ENCODE peak calls at places on chromosomes 2 and 18, in six cellular contexts. N, H, C, B, A and T are unnamed samples.

GRCh38 chr2:99636432-99637034 is 146.7 kb upstream of the REV1 start:
- DNase-seq in A (no peak), H (peak; percentile 79), C (peak; percentile 89), N (peak; percentile 33), B (no peak), T (no peak)

GRCh38 chr2:163794635-163795034 is 58.8 kb upstream of the FIGN start:
- DNase-seq in A (no peak), N (peak; percentile 1), B (no peak), C (no peak), H (no peak), T (no peak)

GRCh38 chr18:59540819-59541218 is 156.4 kb downstream of the CCBE1 start:
- DNase-seq in B (no peak), H (no peak), N (no peak), A (no peak), C (no peak), T (peak; percentile 85)

GRCh38 chr2:202069189-202070050 is 3.6 kb upstream of the KIAA2012 start:
- DNase-seq in A (no peak), B (no peak), C (no peak), H (no peak), N (no peak), T (no peak)

GRCh38 chr2:241882090-241882625 is 12.6 kb downstream of the RTP5 start:
- DNase-seq in N (peak; percentile 82), H (peak; percentile 77), B (peak; percentile 73), A (no peak), C (peak; percentile 75), T (no peak)

GRCh38 chr2:22826658-22827165 is 558.3 kb upstream of the KLHL29 start:
- DNase-seq in A (no peak), N (no peak), H (no peak), B (no peak), C (no peak), T (no peak)

GRCh38 chr18:10936211-10937053 is 212.9 kb downstream of the PIEZO2 start:
- DNase-seq in H (no peak), C (no peak), B (no peak), A (no peak), N (no peak), T (no peak)

GRCh38 chr2:217538719-217539118 is 464.1 kb downstream of the TNS1 start:
- DNase-seq in H (no peak), N (no peak), B (no peak), C (no peak), A (no peak), T (no peak)

GRCh38 chr2:163774862-163775261 is 39.1 kb upstream of the FIGN start:
- DNase-seq in C (no peak), B (no peak), A (no peak), H (no peak), N (no peak), T (peak; percentile 62)

GRCh38 chr2:128536925-128537620 is 218.4 kb upstream of the HS6ST1 start:
- DNase-seq in A (peak; percentile 70), H (no peak), N (peak; percentile 65), C (no peak), B (peak; percentile 88), T (peak; percentile 93)

GRCh38 chr2:223027442-223027841 is 24.5 kb upstream of the KCNE4 start:
- DNase-seq in B (no peak), C (no peak), H (no peak), N (no peak), A (no peak), T (peak; percentile 61)

GRCh38 chr2:240396623-240397541 is 38.6 kb upstream of the GPC1 start:
- DNase-seq in C (no peak), N (peak; percentile 39), H (peak; percentile 41), B (peak; percentile 19), A (no peak), T (no peak)

GRCh38 chr2:194842871-194843270 is 814.2 kb upstream of the SLC39A10 start:
- DNase-seq in H (no peak), A (no peak), B (peak; percentile 41), C (no peak), N (no peak), T (no peak)

GRCh38 chr2:33411765-33412164 is 64.7 kb upstream of the RASGRP3 start:
- DNase-seq in H (no peak), B (no peak), N (no peak), A (no peak), C (no peak), T (peak; percentile 63)

GRCh38 chr2:147665035-147665434 is 179.8 kb upstream of the ACVR2A start:
- DNase-seq in H (peak; percentile 67), B (no peak), A (no peak), C (no peak), N (no peak), T (no peak)

GRCh38 chr2:216839626-216840132 is 20.2 kb downstream of the TNP1 start:
- DNase-seq in H (no peak), A (no peak), N (no peak), C (no peak), B (no peak), T (no peak)

GRCh38 chr18:69626643-69627242 is 226.1 kb downstream of the DOK6 start:
- DNase-seq in A (no peak), H (no peak), N (no peak), B (no peak), C (no peak), T (no peak)

GRCh38 chr2:238853724-238854123 is 5.8 kb downstream of the TWIST2 start:
- DNase-seq in H (no peak), B (no peak), A (no peak), N (peak; percentile 6), C (no peak), T (no peak)

GRCh38 chr2:238855299-238855698 is 7.4 kb downstream of the TWIST2 start:
- DNase-seq in A (no peak), N (peak; percentile 2), C (no peak), B (no peak), H (no peak), T (no peak)

GRCh38 chr2:238855891-238856580 is 8.2 kb downstream of the TWIST2 start:
- DNase-seq in N (peak; percentile 9), H (no peak), C (no peak), A (no peak), B (peak; percentile 30), T (no peak)

GRCh38 chr2:238854246-238854645 is 6.4 kb downstream of the TWIST2 start:
- DNase-seq in C (no peak), N (peak; percentile 10), A (no peak), B (peak; percentile 31), H (no peak), T (no peak)

GRCh38 chr2:238854699-238855111 is 6.8 kb downstream of the TWIST2 start:
- DNase-seq in H (no peak), C (no peak), B (peak; percentile 36), A (no peak), N (peak; percentile 18), T (no peak)
- H3K4me3 ChIP-seq in H (no peak overlapping the region), C (no peak overlapping the region), B (no peak overlapping the region), A (peak overlapping the region; percentile 40), N (no peak overlapping the region), T (peak overlapping the region; percentile 18)

DNA sequence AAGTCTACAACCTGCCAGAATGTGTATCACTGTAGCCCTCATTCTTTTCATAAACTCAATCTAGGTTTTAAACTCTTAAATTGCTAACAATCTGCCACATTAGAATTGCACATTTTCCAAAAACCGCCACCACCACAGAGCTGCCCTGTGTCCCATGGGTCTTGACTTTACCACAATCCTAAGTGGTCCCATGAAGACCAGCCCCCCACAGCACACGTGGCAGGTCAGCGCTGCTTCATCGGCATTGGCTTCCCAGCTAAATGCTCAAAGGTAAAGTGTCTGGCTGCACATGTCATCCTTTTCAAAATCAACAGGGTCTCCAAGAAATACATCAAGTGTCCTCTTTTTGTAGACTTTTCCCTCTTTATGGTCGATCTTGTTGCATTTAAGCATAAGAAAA is 2.4 kb downstream of the TBC1D8 start:
- DNase-seq in N (no peak), H (no peak), B (no peak), A (no peak), C (no peak), T (no peak)
- H3K4me3 ChIP-seq in N (no peak overlapping the region), H (no peak overlapping the region), B (no peak overlapping the region), A (no peak overlapping the region), C (no peak overlapping the region), T (no peak overlapping the region)

DNA sequence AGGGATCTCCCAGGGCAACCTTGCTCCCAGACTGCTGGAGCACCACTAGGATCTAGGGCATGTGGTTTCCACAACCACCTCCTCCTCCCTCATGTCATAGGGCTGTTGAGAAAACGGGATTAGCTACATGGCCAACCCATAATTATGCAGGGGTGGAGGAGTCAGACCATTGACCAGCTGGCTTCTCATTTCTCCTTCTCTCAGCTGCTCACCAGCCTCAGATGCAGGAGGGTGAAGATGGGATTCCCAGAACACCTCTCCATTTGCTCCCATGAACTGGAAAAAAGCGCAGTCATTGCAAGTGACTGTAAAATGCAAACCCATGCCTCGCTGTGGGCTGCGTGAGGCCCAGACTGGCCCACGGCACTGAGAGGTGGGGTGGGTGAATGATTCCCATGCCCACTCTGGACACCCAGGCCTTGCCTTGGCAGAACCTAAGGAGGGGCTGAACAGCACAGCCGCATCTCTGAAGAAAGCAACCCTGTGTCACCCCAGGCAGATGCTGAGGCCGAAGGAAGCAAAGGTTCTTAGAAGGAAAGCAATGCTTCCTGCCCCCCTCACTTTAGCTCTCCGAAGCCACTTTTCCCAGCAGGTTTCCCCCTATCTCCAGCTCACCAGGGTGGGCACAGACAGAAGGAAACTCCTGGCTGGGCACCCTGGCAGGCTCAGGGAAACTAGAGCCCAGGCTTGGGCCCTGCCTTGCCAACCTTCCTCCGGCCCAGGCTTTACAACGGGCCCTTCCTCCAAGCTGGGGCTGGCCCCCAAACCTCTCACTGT is 69.6 kb upstream of the RTN4 start:
- DNase-seq in B (peak; percentile 63), N (no peak), C (no peak), A (no peak), H (no peak), T (peak; percentile 58)
- H3K4me3 ChIP-seq in B (no peak overlapping the region), N (no peak overlapping the region), C (no peak overlapping the region), A (no peak overlapping the region), H (no peak overlapping the region), T (no peak overlapping the region)

DNA sequence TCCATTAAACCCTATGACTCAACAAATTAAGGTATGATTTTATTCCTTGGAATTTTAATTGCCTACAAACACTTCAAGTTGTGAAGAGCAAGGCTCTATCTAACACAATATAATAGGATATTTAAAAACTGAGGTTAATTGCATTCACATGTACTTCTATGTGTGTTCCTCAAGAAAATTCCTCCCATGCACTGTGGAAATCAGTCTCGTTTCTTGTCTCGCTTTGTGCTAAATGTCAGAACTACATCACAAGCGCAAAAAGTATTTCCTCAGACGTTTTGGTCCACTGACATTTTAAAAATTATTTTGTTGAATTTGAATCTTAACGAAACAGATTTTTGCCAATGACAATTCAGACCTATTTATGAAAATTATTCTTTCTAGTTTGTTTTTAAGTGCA is 109.5 kb upstream of the UNC80 start:
- DNase-seq in A (no peak), N (no peak), H (no peak), C (no peak), B (no peak), T (no peak)
- H3K4me3 ChIP-seq in A (no peak overlapping the region), N (no peak overlapping the region), H (no peak overlapping the region), C (no peak overlapping the region), B (no peak overlapping the region), T (no peak overlapping the region)